ENCODE peak calls at places on chromosomes 5 and 9, in ten cellular contexts. I, J, P, U, X, G, S, Y, A and B are unnamed samples. For H3K36me3, the result is how much of the 10 kb centered on the place peaks cover.

GRCh38 chr5:136749016-136749415 is 383.7 kb upstream of the TRPC7 start:
- DNase-seq in I (no peak), J (no peak), P (no peak), U (no peak), X (no peak), G (no peak), S (no peak), Y (no peak), A (peak), B (no peak)

GRCh38 chr9:107489687-107490605 is at the start of gene KLF4:
- DNase-seq in I (peak), J (peak), P (peak), U (peak), X (peak), G (peak), S (peak), Y (peak), A (peak), B (peak)

GRCh38 chr5:142305211-142305610 is 19.6 kb downstream of the SPRY4 start:
- DNase-seq in I (no peak), J (no peak), P (no peak), U (no peak), X (no peak), G (no peak), S (no peak), Y (no peak), A (no peak), B (no peak)

GRCh38 chr5:171790408-171790807 is 4.8 kb downstream of the SMIM23 start:
- DNase-seq in I (no peak), J (no peak), P (no peak), U (no peak), X (no peak), G (no peak), S (no peak), Y (no peak), A (no peak), B (no peak)

GRCh38 chr9:108547736-108548135 is 308.1 kb downstream of the ACTL7B start:
- DNase-seq in I (no peak), J (no peak), P (no peak), U (no peak), X (no peak), G (no peak), S (no peak), Y (no peak), A (no peak), B (no peak)

GRCh38 chr5:178418471-178419010 is 171.7 kb downstream of the COL23A1 start:
- DNase-seq in I (no peak), J (peak), P (no peak), U (no peak), X (no peak), G (no peak), S (peak), Y (no peak), A (no peak), B (no peak)

GRCh38 chr5:131773805-131774204 is 23.0 kb downstream of the FNIP1 start:
- DNase-seq in I (no peak), J (no peak), P (no peak), U (no peak), X (no peak), G (no peak), S (no peak), Y (no peak), A (no peak), B (no peak)

GRCh38 chr5:51378415-51378777 is 4.9 kb upstream of the ISL1 start:
- DNase-seq in I (no peak), J (peak), P (no peak), U (no peak), X (no peak), G (no peak), S (no peak), Y (no peak), A (no peak), B (no peak)

GRCh38 chr9:124869986-124870560 is 8.1 kb downstream of the ARPC5L start:
- DNase-seq in I (no peak), J (no peak), P (peak), U (no peak), X (peak), G (peak), S (no peak), Y (no peak), A (no peak), B (no peak)

GRCh38 chr5:172104021-172104420 is 84.0 kb downstream of the STK10 start:
- DNase-seq in I (no peak), J (no peak), P (peak), U (no peak), X (no peak), G (no peak), S (no peak), Y (no peak), A (no peak), B (no peak)

GRCh38 chr9:120928720-120929389 is 2.3 kb upstream of the TRAF1 start:
- DNase-seq in I (peak), J (peak), P (peak), U (no peak), X (peak), G (peak), S (peak), Y (peak), A (no peak), B (peak)

GRCh38 chr5:97163790-97164285 is 19.2 kb downstream of the RIOK2 start:
- DNase-seq in I (no peak), J (no peak), P (no peak), U (no peak), X (no peak), G (no peak), S (no peak), Y (no peak), A (no peak), B (no peak)

GRCh38 chr5:97165726-97166125 is 17.3 kb downstream of the RIOK2 start:
- DNase-seq in I (no peak), J (no peak), P (peak), U (no peak), X (no peak), G (peak), S (no peak), Y (no peak), A (no peak), B (no peak)

GRCh38 chr5:97167435-97167834 is 15.6 kb downstream of the RIOK2 start:
- DNase-seq in I (no peak), J (no peak), P (no peak), U (no peak), X (no peak), G (no peak), S (no peak), Y (no peak), A (no peak), B (no peak)

GRCh38 chr5:97163360-97163764 is 19.7 kb downstream of the RIOK2 start:
- DNase-seq in I (no peak), J (peak), P (no peak), U (no peak), X (no peak), G (no peak), S (no peak), Y (no peak), A (no peak), B (no peak)

GRCh38 chr5:97164846-97165245 is 18.2 kb downstream of the RIOK2 start:
- DNase-seq in I (no peak), J (no peak), P (no peak), U (no peak), X (no peak), G (no peak), S (no peak), Y (no peak), A (no peak), B (no peak)
- H3K36me3 ChIP-seq in I (half or more), J (half or more), P (under half), U (half or more), X (half or more), G (under half), S (under half), Y (half or more), A (half or more), B (under half)

GRCh38 chr5:112974901-112975300 is 1.7 kb upstream of the DCP2 start:
- DNase-seq in I (no peak), J (no peak), P (no peak), U (no peak), X (no peak), G (no peak), S (no peak), Y (no peak), A (no peak), B (no peak)
- H3K4me3 ChIP-seq in I (no peak), J (no peak), P (no peak), U (no peak), X (no peak), G (no peak), S (no peak), Y (no peak), A (no peak), B (no peak)

GRCh38 chr5:1490360-1490759 is 33.4 kb downstream of the LPCAT1 start:
- DNase-seq in I (no peak), J (no peak), P (no peak), U (no peak), X (no peak), G (no peak), S (no peak), Y (no peak), A (no peak), B (no peak)
- TF ChIP-seq POLR2AphosphoS5 in I (no peak), J (no peak), P (no peak), U (no peak), X (no peak), G (no peak), S (no peak), Y (no peak), A (no peak), B (no peak)

GRCh38 chr9:95091971-95092320 is 225.6 kb downstream of the FANCC start:
- DNase-seq in I (no peak), J (no peak), P (no peak), U (no peak), X (no peak), G (no peak), S (no peak), Y (no peak), A (no peak), B (no peak)

GRCh38 chr9:95091574-95091970 is 225.9 kb downstream of the FANCC start:
- DNase-seq in I (no peak), J (no peak), P (no peak), U (no peak), X (no peak), G (no peak), S (no peak), Y (no peak), A (no peak), B (no peak)

GRCh38 chr9:95094002-95094401 is 223.5 kb downstream of the FANCC start:
- DNase-seq in I (no peak), J (no peak), P (no peak), U (no peak), X (no peak), G (no peak), S (no peak), Y (no peak), A (no peak), B (no peak)

GRCh38 chr9:95090871-95091573 is 226.5 kb downstream of the FANCC start:
- DNase-seq in I (peak), J (no peak), P (no peak), U (no peak), X (no peak), G (no peak), S (peak), Y (no peak), A (no peak), B (no peak)

DNA sequence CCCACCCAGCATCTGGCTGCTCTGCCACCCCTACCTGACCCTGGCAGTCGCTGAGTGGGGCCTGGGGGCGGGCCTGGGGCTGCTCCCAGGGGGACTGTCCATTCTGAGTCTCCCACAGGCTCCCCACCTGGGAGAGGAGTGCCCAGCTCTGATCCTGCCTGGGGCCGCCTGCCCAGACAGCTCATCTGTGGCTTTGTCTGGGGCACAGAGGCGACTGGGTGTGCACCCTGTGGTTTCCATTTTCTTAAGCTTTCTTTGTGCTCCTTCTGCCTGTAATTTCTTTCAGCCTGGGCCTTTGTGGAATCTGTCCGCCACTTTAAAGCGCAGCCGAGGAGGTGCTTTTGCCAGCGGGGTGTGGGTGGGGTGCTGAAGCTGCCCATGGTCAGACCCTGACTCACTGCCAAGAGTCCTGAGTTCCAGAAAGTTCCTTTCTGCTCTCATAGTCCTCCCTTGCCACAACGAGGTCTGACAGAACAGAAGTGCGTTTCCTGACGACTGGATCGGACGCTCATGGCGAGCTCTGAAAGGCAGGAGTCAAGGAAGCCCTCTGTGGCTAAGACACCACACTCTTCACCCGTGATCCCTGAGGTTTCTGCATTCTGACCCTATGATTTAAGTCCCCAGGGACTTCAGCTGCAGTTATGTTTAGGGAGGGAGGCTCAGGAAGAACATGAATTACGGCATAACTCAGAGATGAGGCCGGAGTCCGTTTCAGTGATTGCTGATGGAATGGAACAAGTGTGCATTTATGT is 225.0 kb downstream of the FANCC start:
- DNase-seq in I (no peak), J (peak), P (no peak), U (no peak), X (no peak), G (peak), S (peak), Y (no peak), A (no peak), B (no peak)
- H3K36me3 ChIP-seq in I (under half), J (under half), P (under half), U (under half), X (under half), G (under half), S (under half), Y (under half), A (under half), B (under half)

GRCh38 chr9:97500765-97501176 is 695 bp upstream of the TMOD1 start:
- DNase-seq in I (no peak), J (no peak), P (no peak), U (no peak), X (no peak), G (no peak), S (no peak), Y (no peak), A (no peak), B (no peak)
- H3K4me3 ChIP-seq in I (peak), J (peak), P (peak), U (peak), X (peak), G (peak), S (peak), Y (peak), A (peak), B (peak)

DNA sequence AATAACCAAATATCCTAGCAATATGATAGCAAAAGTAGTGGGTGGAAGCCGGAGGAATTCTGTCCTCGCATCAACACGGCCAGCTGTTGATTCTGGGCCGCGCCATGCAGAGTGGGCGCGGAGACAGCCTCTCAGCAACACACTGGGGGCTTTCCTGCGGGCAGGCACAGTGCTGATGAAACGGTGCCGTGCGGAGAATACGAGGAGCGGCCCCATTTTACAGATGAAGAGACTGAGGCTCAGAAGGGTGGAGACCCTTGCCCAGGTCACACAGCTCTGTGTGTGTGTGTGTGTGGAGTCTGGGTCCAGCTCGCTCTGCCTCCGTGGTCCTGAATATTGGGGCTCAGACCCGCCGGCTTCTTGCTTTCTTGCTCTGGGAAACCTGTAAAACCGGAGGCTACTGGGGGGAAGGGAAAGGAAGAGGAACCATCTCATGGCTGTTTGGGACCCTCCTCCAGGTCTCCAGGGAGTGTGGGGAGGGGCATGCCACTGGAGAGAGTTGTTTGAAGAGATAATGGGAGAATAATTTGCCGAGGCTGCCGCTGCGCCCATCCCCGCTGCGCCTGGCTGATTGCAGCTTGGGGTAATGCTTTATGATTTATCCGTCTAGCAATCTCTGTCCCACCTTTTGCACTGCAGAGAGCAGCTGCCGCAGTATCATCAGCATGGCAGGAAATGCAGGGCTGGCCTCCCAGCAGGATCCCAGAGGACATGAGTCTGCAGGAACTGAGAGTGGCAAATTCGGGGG is 36.6 kb downstream of the NCS1 start:
- DNase-seq in I (no peak), J (peak), P (no peak), U (peak), X (no peak), G (no peak), S (no peak), Y (peak), A (no peak), B (no peak)
- TF ChIP-seq POLR2AphosphoS5 in I (no peak), J (no peak), P (no peak), U (peak), X (no peak), G (no peak), S (no peak), Y (no peak), A (no peak), B (no peak)

DNA sequence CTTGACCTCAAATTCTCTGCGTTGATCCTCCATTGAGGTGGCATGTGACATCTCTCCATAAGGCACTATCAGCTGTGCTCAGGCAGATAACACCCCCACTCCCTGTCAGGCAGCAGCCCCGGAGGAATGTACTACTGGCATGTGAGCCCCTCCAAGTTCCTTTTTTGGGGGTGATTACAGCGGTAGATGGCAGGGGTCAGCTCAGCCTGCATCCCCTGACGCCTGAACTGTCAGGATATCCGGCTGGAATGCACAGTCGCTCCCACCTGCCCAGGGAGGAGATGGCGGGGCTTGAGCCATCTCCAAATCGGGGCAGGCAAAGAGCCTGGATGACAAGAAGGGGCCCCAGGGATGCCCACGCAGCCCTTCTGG is 40.8 kb downstream of the FAM78A start:
- DNase-seq in I (no peak), J (no peak), P (no peak), U (no peak), X (no peak), G (no peak), S (peak), Y (no peak), A (no peak), B (no peak)
- H3K36me3 ChIP-seq in I (half or more), J (under half), P (under half), U (under half), X (half or more), G (under half), S (under half), Y (under half), A (half or more), B (under half)

GRCh38 chr5:57777174-57777581 is 294.6 kb upstream of the ACTBL2 start:
- DNase-seq in I (no peak), J (no peak), P (no peak), U (no peak), X (no peak), G (no peak), S (no peak), Y (no peak), A (no peak), B (no peak)

GRCh38 chr5:57778528-57779175 is 296.0 kb upstream of the ACTBL2 start:
- DNase-seq in I (no peak), J (no peak), P (no peak), U (no peak), X (no peak), G (no peak), S (no peak), Y (no peak), A (no peak), B (no peak)

GRCh38 chr5:57780959-57781325 is 298.3 kb upstream of the ACTBL2 start:
- DNase-seq in I (no peak), J (no peak), P (no peak), U (no peak), X (no peak), G (no peak), S (no peak), Y (no peak), A (no peak), B (no peak)

GRCh38 chr5:57779383-57780223 is 297.0 kb upstream of the ACTBL2 start:
- DNase-seq in I (no peak), J (peak), P (peak), U (no peak), X (no peak), G (no peak), S (no peak), Y (peak), A (no peak), B (peak)

GRCh38 chr5:57780306-57780958 is 297.8 kb upstream of the ACTBL2 start:
- DNase-seq in I (no peak), J (no peak), P (no peak), U (no peak), X (no peak), G (no peak), S (no peak), Y (no peak), A (no peak), B (no peak)
- H3K4me3 ChIP-seq in I (no peak), J (no peak), P (no peak), U (no peak), X (no peak), G (no peak), S (no peak), Y (no peak), A (no peak), B (no peak)

GRCh38 chr5:140131967-140132409 is 6.3 kb downstream of the IGIP start:
- DNase-seq in I (no peak), J (no peak), P (no peak), U (no peak), X (peak), G (no peak), S (no peak), Y (no peak), A (peak), B (peak)
- TF ChIP-seq POLR2AphosphoS5 in I (no peak), J (no peak), P (no peak), U (no peak), X (no peak), G (no peak), S (no peak), Y (no peak), A (no peak), B (no peak)

GRCh38 chr9:19521205-19521604 is 112.4 kb downstream of the ACER2 start:
- DNase-seq in I (no peak), J (no peak), P (no peak), U (no peak), X (no peak), G (no peak), S (no peak), Y (no peak), A (no peak), B (no peak)
- H3K36me3 ChIP-seq in I (under half), J (under half), P (under half), U (under half), X (under half), G (under half), S (under half), Y (under half), A (under half), B (under half)